ENCODE peak calls at places on chromosomes 3 and 15, in five cellular contexts. Y, T, L, F and Z are unnamed samples.

GRCh38 chr3:193917096-193917495 is 218.9 kb upstream of the HES1 start:
- DNase-seq in Y (no peak), T (no peak), L (no peak), F (no peak), Z (no peak)

GRCh38 chr15:54722342-54722986 is 474.3 kb downstream of the RSL24D1 start:
- DNase-seq in Y (no peak), T (no peak), L (no peak), F (no peak), Z (no peak)

GRCh38 chr3:176526194-176526593 is 671.1 kb downstream of the TBL1XR1 start:
- DNase-seq in Y (no peak), T (no peak), L (no peak), F (no peak), Z (no peak)

GRCh38 chr15:41950505-41950904 is 21.9 kb downstream of the EHD4 start:
- DNase-seq in Y (no peak), T (peak; percentile 67), L (no peak), F (no peak), Z (no peak)

GRCh38 chr3:166837535-166837934 is 542.6 kb downstream of the ZBBX start:
- DNase-seq in Y (no peak), T (peak; percentile 8), L (peak; percentile 67), F (no peak), Z (no peak)

GRCh38 chr15:57251308-57251707 is 125.0 kb upstream of the CGNL1 start:
- DNase-seq in Y (no peak), T (peak; percentile 37), L (no peak), F (no peak), Z (no peak)

GRCh38 chr3:190385835-190386688 is 1.9 kb upstream of the CLDN16 start:
- DNase-seq in Y (no peak), T (peak; percentile 99), L (no peak), F (no peak), Z (no peak)

GRCh38 chr3:172515130-172515918 is 7.9 kb downstream of the TNFSF10 start:
- DNase-seq in Y (no peak), T (no peak), L (no peak), F (no peak), Z (no peak)

GRCh38 chr3:8606666-8607065 is 37.9 kb downstream of the SSUH2 start:
- DNase-seq in Y (no peak), T (no peak), L (no peak), F (no peak), Z (no peak)

GRCh38 chr3:149871855-149872254 is 58.8 kb downstream of the RNF13 start:
- DNase-seq in Y (no peak), T (peak; percentile 11), L (no peak), F (no peak), Z (no peak)

GRCh38 chr15:78909160-78909695 is 35.6 kb downstream of the CTSH start:
- DNase-seq in Y (no peak), T (no peak), L (no peak), F (no peak), Z (no peak)

GRCh38 chr15:62603757-62604156 is 438.7 kb upstream of the C2CD4B start:
- DNase-seq in Y (no peak), T (peak; percentile 88), L (no peak), F (no peak), Z (no peak)

GRCh38 chr15:60351066-60351465 is 46.7 kb downstream of the ANXA2 start:
- DNase-seq in Y (no peak), T (peak; percentile 56), L (no peak), F (peak; percentile 86), Z (no peak)

GRCh38 chr15:50435772-50436171 is 11.6 kb downstream of the USP8 start:
- DNase-seq in Y (no peak), T (no peak), L (no peak), F (no peak), Z (no peak)